ENCODE peak calls at places on chromosomes 6 and 20, in four cellular contexts. K, Y, U and F are unnamed samples.

GRCh38 chr6:111750753-111751684 is 122.2 kb downstream of the FYN start:
- DNase-seq in Y (no peak), U (peak; percentile 40), K (peak; percentile 41), F (no peak)

GRCh38 chr20:1368448-1369199 is 24.2 kb downstream of the FKBP1A start:
- DNase-seq in Y (no peak), K (no peak), U (no peak), F (no peak)

GRCh38 chr6:148364056-148364844 is 21.6 kb downstream of the SASH1 start:
- DNase-seq in K (no peak), Y (no peak), U (no peak), F (no peak)

GRCh38 chr6:18585032-18585573 is 198.0 kb downstream of the RNF144B start:
- DNase-seq in U (no peak), Y (no peak), K (no peak), F (no peak)

GRCh38 chr6:111171577-111172400 is 84.5 kb downstream of the SLC16A10 start:
- DNase-seq in U (no peak), K (no peak), Y (no peak), F (no peak)

GRCh38 chr6:90194371-90194841 is 102.2 kb downstream of the BACH2 start:
- DNase-seq in K (no peak), Y (no peak), U (no peak), F (no peak)

GRCh38 chr6:157991067-157991432 is 9.4 kb downstream of the SYNJ2 start:
- DNase-seq in U (no peak), K (no peak), Y (no peak), F (no peak)

GRCh38 chr6:137271245-137272183 is 52.3 kb upstream of the IFNGR1 start:
- DNase-seq in Y (no peak), K (no peak), U (no peak), F (no peak)

GRCh38 chr6:43778131-43778857 is 8.3 kb downstream of the VEGFA start:
- DNase-seq in U (no peak), Y (no peak), K (no peak), F (no peak)

GRCh38 chr20:61619751-61620150 is 367.7 kb downstream of the CDH4 start:
- DNase-seq in U (no peak), K (no peak), Y (no peak), F (no peak)

GRCh38 chr6:5540375-5540774 is 279.1 kb downstream of the FARS2 start:
- DNase-seq in Y (no peak), K (no peak), U (no peak), F (no peak)

GRCh38 chr20:37971561-37972127 is 61.6 kb downstream of the TTI1 start:
- DNase-seq in K (no peak), Y (no peak), U (no peak), F (no peak)

GRCh38 chr20:21182832-21183563 is 57.1 kb downstream of the KIZ start:
- DNase-seq in K (no peak), Y (no peak), U (no peak), F (no peak)

GRCh38 chr6:166595061-166595780 is 8.7 kb upstream of the RAMACL start:
- DNase-seq in K (no peak), Y (no peak), U (no peak), F (no peak)

GRCh38 chr6:20126789-20127653 is 85.2 kb downstream of the MBOAT1 start:
- DNase-seq in K (no peak), U (peak; percentile 86), Y (peak; percentile 64), F (peak; percentile 39)

GRCh38 chr6:30744054-30744805 is at the start of gene IER3:
- DNase-seq in U (peak; percentile 82), Y (peak; percentile 66), K (no peak), F (peak; percentile 72)
- TF ChIP-seq CTCF in U (peak; percentile 17), Y (peak; percentile 70), K (peak; percentile 35), F (peak; percentile 48)

DNA sequence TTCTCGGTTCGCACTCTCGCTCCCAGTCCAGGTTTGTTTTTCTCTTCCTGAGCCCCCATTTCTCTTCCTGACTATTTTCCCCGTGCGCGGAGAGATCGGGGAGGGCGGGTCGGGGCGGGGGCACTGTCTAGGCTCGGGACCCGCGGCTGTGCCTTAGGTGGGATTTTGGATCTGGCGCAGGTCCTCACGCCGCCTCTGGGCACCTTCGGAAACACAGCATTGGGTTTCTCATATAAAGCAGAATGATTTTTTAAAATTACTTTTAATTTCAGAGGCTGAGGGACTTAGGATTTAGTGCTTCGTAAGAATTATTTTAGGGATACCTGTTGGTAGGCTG is 324 bp downstream of the STX11 start:
- DNase-seq in Y (peak; percentile 22), K (peak; percentile 3), U (peak; percentile 64), F (no peak)
- TF ChIP-seq CTCF in Y (peak; percentile 63), K (no peak), U (no peak), F (no peak)

DNA sequence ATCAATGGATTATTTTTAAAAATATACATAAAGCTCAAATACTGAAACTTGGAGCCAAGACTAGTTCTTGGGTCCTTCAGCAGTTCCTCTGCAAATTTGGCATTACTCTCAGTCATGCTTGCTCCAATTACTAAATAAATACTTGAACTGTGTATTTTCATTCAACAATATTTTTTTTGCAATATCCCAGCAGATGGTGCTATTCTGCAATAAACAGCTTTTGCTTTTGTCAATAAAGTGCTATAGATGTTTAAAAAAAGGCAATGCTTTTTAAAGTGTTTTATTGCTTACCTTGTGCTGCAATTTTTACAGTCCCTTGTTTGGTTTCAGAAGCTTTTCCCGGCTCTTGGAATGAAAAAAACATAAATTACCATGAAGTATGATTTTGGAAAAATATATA is 243.4 kb downstream of the TRDN start:
- DNase-seq in U (no peak), K (no peak), Y (no peak), F (no peak)
- TF ChIP-seq CTCF in U (no peak), K (peak; percentile 26), Y (peak; percentile 41), F (no peak)

DNA sequence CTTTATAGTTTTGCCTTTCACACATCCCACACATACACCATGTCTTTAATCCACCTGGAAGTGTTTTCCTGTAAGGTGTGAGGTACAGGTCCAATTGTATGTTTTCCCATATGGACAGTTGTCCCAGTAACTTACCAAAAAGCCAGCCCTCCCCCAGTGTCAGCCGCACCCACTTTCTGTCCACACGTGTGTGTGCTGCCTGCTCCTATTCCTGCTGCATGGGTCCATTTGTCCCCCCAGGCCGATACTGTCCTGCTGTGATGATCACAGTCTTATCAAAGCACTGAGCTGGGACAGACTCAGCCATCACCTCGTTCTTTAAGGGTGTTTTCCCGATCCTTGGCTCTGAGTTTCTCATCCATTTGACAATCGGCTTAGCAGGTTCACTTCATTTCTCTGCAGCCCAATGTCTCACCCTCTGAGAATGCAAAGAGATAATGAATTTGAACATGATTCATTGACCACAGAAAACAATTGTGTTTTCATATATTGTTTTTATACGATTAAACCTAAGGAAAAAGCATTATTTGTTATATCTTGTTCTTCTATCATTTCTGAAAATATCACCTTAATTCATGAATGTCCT is 9.6 kb downstream of the VSX1 start:
- DNase-seq in Y (peak; percentile 3), K (no peak), U (no peak), F (no peak)
- TF ChIP-seq CTCF in Y (no peak), K (no peak), U (no peak), F (no peak)

GRCh38 chr20:43681468-43681942 is 14.6 kb downstream of the MYBL2 start:
- DNase-seq in K (no peak), U (no peak), Y (no peak), F (peak; percentile 52)
- TF ChIP-seq CTCF in K (no peak), U (no peak), Y (peak; percentile 17), F (no peak)

GRCh38 chr6:118680452-118681095 is 29.2 kb upstream of the CEP85L start:
- DNase-seq in Y (no peak), K (no peak), U (no peak), F (no peak)

GRCh38 chr6:118683881-118684872 is 32.8 kb upstream of the CEP85L start:
- DNase-seq in Y (no peak), K (no peak), U (no peak), F (no peak)

GRCh38 chr6:118685823-118686449 is 34.5 kb upstream of the CEP85L start:
- DNase-seq in Y (no peak), K (no peak), U (peak; percentile 20), F (no peak)
- TF ChIP-seq CTCF in Y (no peak), K (no peak), U (no peak), F (no peak)

DNA sequence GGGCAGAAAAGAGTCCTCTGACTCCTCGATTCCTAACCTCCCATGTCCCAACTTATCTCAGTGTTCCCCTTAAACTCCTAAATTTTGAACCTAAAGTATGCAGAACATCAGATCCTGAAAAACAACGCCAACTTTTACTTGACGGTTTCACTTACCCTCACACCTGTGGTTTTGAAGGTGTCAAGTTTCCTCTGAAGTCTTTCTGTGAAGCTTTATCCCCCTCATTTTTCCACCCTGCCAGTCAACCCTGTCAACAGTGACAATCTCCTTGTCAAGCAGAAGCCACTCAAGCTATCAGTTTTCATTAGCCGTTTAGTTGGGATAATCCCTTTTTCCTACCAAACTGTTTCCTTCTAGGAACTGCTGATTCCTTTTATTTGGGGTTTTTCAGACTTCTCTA is 245.4 kb upstream of the PREP start:
- DNase-seq in K (no peak), Y (no peak), U (no peak), F (no peak)
- TF ChIP-seq CTCF in K (no peak), Y (no peak), U (no peak), F (no peak)

DNA sequence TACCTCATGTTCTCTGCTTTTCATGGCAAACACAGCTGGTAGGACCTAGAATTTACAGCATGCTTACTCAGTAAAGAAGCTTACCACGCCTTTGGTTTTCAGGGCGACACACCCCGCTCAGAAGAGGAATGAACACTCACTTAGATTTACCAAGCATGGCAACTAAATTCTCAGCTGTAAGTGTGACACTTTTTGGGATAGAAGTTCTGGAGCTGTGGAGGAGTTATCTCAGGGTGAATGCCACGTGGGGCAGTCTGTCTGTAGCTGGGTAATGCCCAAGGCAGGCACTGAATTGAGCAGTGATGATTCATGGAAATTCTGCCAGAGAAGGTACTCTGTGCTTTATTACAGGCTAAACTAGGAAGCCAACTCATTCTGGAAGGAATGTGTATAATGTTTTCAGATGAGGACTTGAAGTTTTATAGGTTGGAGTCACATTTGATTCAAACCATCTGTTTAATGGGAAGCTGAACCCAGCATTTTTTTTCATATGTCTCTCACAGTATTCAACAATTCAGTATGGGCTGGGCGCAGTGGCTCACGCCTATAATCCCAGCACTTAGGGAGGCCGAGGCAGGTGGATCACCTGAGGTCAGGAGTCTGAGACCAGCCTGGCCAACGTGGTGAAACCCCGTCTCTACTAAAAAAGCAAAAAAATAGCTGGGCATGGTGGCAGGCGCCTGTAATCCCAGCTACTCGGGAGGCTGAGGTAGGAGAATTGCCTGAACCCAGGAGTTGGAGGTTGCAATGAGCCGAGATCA is 3.5 kb upstream of the PRIM2 start:
- DNase-seq in Y (no peak), U (no peak), K (no peak), F (no peak)
- TF ChIP-seq CTCF in Y (no peak), U (no peak), K (no peak), F (no peak)